ENCODE peak calls at places on chromosomes 13 and 19, in five cellular contexts. Q is HEK293T; L is nephron progenitor cell; I is fibroblast of villous mesenchyme; W is naive thymus-derived CD4-positive, alpha-beta T cell. Y is an unnamed sample.

GRCh38 chr13:21872795-21873194 is 201.9 kb downstream of the FGF9 start:
- DNase-seq in Q (no peak), L (no peak), I (no peak), W (no peak), Y (no peak)

GRCh38 chr13:26811636-26812035 is 51.0 kb upstream of the GPR12 start:
- DNase-seq in Q (no peak), L (no peak), I (no peak), W (no peak), Y (no peak)

GRCh38 chr13:110312669-110313031 is 5.6 kb downstream of the COL4A2 start:
- DNase-seq in Q (no peak), L (no peak), I (peak), W (no peak), Y (no peak)

GRCh38 chr13:42539670-42540069 is 34.3 kb upstream of the TNFSF11 start:
- DNase-seq in Q (no peak), L (no peak), I (no peak), W (no peak), Y (no peak)

GRCh38 chr19:49859838-49860715 is 7.3 kb downstream of the PNKP start:
- DNase-seq in Q (no peak), L (no peak), I (no peak), W (no peak), Y (no peak)

GRCh38 chr13:23859455-23859854 is 29.7 kb downstream of the MIPEP start:
- DNase-seq in Q (no peak), L (no peak), I (no peak), W (no peak), Y (no peak)

GRCh38 chr19:30936276-30936675 is 413.0 kb downstream of the TSHZ3 start:
- DNase-seq in Q (no peak), L (no peak), I (no peak), W (no peak), Y (no peak)

GRCh38 chr13:34863360-34864135 is 78.5 kb upstream of the NBEA start:
- DNase-seq in Q (peak), L (no peak), I (peak), W (no peak), Y (no peak)

GRCh38 chr13:43301341-43301969 is 278.1 kb downstream of the DNAJC15 start:
- DNase-seq in Q (no peak), L (no peak), I (no peak), W (no peak), Y (no peak)

GRCh38 chr13:24995225-24995804 is 100.6 kb upstream of the PABPC3 start:
- DNase-seq in Q (peak), L (peak), I (peak), W (no peak), Y (no peak)

GRCh38 chr13:30422056-30422914 is at the start of gene UBE2L5:
- DNase-seq in Q (peak), L (peak), I (peak), W (peak), Y (peak)

GRCh38 chr13:82597737-82598136 is 1284.5 kb downstream of the SLITRK1 start:
- DNase-seq in Q (no peak), L (no peak), I (no peak), W (no peak), Y (no peak)

GRCh38 chr13:112028481-112028880 is 38.5 kb upstream of the SOX1 start:
- DNase-seq in Q (no peak), L (no peak), I (no peak), W (no peak), Y (no peak)

GRCh38 chr13:107210216-107211010 is 642.5 kb upstream of the ARGLU1 start:
- DNase-seq in Q (no peak), L (no peak), I (peak), W (no peak), Y (no peak)

Y was measured in esophagus squamous epithelium.